ENCODE peak calls at places on chromosomes 13 and 19, in four cellular contexts. H is SK-N-SH, Y is HepG2, I is K562. P is an unnamed sample.

GRCh38 chr19:28718909-28719308 is 494.0 kb downstream of the UQCRFS1 start:
- DNase-seq in H (no peak), Y (no peak), I (no peak), P (no peak)

GRCh38 chr19:48518207-48518606 is 6.6 kb upstream of the LMTK3 start:
- DNase-seq in H (no peak), Y (no peak), I (no peak), P (no peak)

GRCh38 chr13:30968734-30969335 is 36.4 kb downstream of the TEX26 start:
- DNase-seq in H (no peak), Y (no peak), I (no peak), P (no peak)

GRCh38 chr13:37669845-37670244 is 71.3 kb upstream of the POSTN start:
- DNase-seq in H (no peak), Y (no peak), I (no peak), P (no peak)

GRCh38 chr19:1854032-1854541 is 5.8 kb upstream of the REXO1 start:
- DNase-seq in H (no peak), Y (no peak), I (no peak), P (no peak)

GRCh38 chr19:35501684-35502083 is 11.4 kb upstream of the KRTDAP start:
- DNase-seq in H (no peak), Y (no peak), I (no peak), P (no peak)

GRCh38 chr19:57103573-57104277 is 16.1 kb upstream of the USP29 start:
- DNase-seq in H (peak; percentile 79), Y (peak; percentile 47), I (peak; percentile 54), P (peak; percentile 16)

GRCh38 chr13:109945206-109945960 is 159.0 kb upstream of the IRS2 start:
- DNase-seq in H (no peak), Y (no peak), I (no peak), P (no peak)

GRCh38 chr13:113526466-113527220 is 36.1 kb upstream of the DCUN1D2 start:
- DNase-seq in H (no peak), Y (no peak), I (no peak), P (no peak)

GRCh38 chr13:20526664-20527063 is 1.0 kb upstream of the CRYL1 start:
- DNase-seq in H (no peak), Y (peak; percentile 20), I (no peak), P (no peak)

GRCh38 chr19:5186293-5187050 is 154.1 kb downstream of the PTPRS start:
- DNase-seq in H (no peak), Y (no peak), I (no peak), P (no peak)

GRCh38 chr13:110283661-110284516 is 23.1 kb downstream of the COL4A1 start:
- DNase-seq in H (no peak), Y (no peak), I (no peak), P (no peak)

GRCh38 chr19:19087676-19088075 is 23.9 kb downstream of the SLC25A42 start:
- DNase-seq in H (no peak), Y (no peak), I (no peak), P (no peak)

GRCh38 chr19:42246143-42246868 is 3.9 kb upstream of the GSK3A start:
- DNase-seq in H (peak; percentile 74), Y (no peak), I (peak; percentile 48), P (no peak)

GRCh38 chr13:83281666-83282065 is 600.6 kb downstream of the SLITRK1 start:
- DNase-seq in H (no peak), Y (no peak), I (no peak), P (no peak)

GRCh38 chr19:7699422-7700127 is 2.4 kb downstream of the FCER2 start:
- DNase-seq in H (no peak), Y (no peak), I (peak; percentile 80), P (no peak)

GRCh38 chr19:50909240-50910070 is 1.7 kb downstream of the KLK4 start:
- DNase-seq in H (peak; percentile 83), Y (peak; percentile 13), I (peak; percentile 99), P (peak; percentile 85)

GRCh38 chr19:48543121-48543710 is 8.8 kb upstream of the SULT2B1 start:
- DNase-seq in H (no peak), Y (no peak), I (no peak), P (peak; percentile 53)

GRCh38 chr19:8224394-8225145 is 15.4 kb downstream of the CERS4 start:
- DNase-seq in H (no peak), Y (no peak), I (no peak), P (no peak)

GRCh38 chr13:74891610-74892009 is 590.4 kb downstream of the TBC1D4 start:
- DNase-seq in H (no peak), Y (no peak), I (no peak), P (no peak)

GRCh38 chr19:30911491-30911890 is 437.7 kb downstream of the TSHZ3 start:
- DNase-seq in H (no peak), Y (no peak), I (no peak), P (no peak)

GRCh38 chr13:42110410-42111155 is 62.1 kb downstream of the DGKH start:
- DNase-seq in H (peak; percentile 55), Y (peak; percentile 54), I (peak; percentile 25), P (peak; percentile 43)

GRCh38 chr19:18426416-18426767 is 7.2 kb downstream of the SSBP4 start:
- DNase-seq in H (no peak), Y (no peak), I (no peak), P (no peak)

GRCh38 chr13:41017153-41017552 is 2.0 kb downstream of the ELF1 start:
- DNase-seq in H (no peak), Y (no peak), I (no peak), P (no peak)

GRCh38 chr13:87356314-87356713 is 314.9 kb upstream of the SLITRK5 start:
- DNase-seq in H (no peak), Y (no peak), I (no peak), P (no peak)

GRCh38 chr13:114112231-114112825 is 20.1 kb downstream of the RASA3 start:
- DNase-seq in H (peak; percentile 53), Y (no peak), I (no peak), P (no peak)

GRCh38 chr13:66171821-66172220 is 1058.3 kb downstream of the PCDH9 start:
- DNase-seq in H (peak; percentile 10), Y (no peak), I (no peak), P (no peak)

GRCh38 chr13:100508996-100509395 is 79.6 kb downstream of the GGACT start:
- DNase-seq in H (no peak), Y (no peak), I (no peak), P (no peak)

GRCh38 chr13:62846302-62846701 is 1430.7 kb upstream of the PCDH20 start:
- DNase-seq in H (no peak), Y (no peak), I (no peak), P (peak; percentile 0)

DNA sequence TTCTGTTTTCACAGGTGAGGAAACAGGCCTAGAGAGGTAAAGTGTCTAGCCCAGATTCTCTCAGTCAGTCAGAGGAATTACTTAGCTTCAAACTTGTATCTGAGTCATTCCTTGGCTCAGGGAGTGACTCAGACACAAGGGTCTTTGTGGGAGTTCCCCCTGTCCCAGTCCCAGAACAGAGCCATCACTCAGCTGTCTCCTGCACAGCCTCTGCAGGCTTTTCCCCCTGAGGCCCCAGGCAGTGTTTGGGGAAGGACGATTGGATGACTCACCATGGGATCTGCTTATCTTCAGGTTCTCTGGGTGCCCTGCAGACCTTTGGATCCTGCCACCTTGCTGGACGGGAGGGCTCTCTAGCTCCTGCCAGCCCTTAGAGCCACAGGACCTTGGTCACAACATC is 13.2 kb downstream of the ZNF793 start:
- DNase-seq in H (no peak), Y (no peak), I (no peak), P (no peak)
- TF ChIP-seq ELF1 in H (no peak), Y (no peak), I (no peak), P (no peak)

GRCh38 chr13:50127726-50128291 is 112.6 kb downstream of the KCNRG start:
- DNase-seq in H (no peak), Y (no peak), I (no peak), P (no peak)

GRCh38 chr13:50126378-50127016 is 111.3 kb downstream of the KCNRG start:
- DNase-seq in H (no peak), Y (peak; percentile 27), I (no peak), P (no peak)

GRCh38 chr13:50125556-50126377 is 110.5 kb downstream of the KCNRG start:
- DNase-seq in H (peak; percentile 92), Y (peak; percentile 80), I (peak; percentile 74), P (peak; percentile 39)

GRCh38 chr13:50128406-50129048 is 113.3 kb downstream of the KCNRG start:
- DNase-seq in H (no peak), Y (no peak), I (no peak), P (no peak)

DNA sequence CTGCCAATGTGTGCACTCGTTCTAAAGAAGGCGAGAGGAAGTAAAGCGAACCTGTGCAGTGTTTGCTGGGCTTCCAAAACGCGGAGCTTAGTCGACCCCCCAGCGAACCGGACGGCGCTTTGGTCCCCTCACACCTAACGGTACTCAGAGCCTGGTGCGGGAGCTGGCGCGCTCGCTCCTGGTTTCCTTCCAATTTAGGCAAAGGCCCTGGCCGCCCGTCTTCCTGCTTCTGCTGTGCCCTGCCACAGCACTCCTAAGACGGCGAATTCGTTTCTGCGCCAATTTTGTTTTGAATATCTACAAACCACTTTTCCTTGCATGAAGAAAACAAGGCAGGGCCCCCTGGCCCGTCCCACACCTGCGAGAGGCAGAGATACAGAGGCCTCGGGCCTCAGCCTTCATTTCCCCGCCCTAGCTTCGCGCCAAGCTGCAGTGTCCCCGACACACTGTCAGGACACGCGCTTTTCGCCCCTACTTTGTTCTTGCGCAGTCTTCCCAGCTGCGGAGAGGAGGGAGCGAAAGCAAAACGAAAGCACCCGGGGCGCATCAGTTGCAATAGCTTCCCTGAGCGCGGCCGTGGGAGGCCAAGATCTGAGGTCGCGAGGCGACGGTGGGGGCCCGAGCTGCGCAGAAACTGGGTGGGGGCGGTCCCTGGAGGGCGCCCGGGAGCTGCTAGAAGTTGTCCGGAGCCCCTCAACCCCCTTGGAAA is 111.9 kb downstream of the KCNRG start:
- DNase-seq in H (no peak), Y (no peak), I (no peak), P (no peak)
- TF ChIP-seq ELF1 in H (no peak), Y (no peak), I (no peak), P (no peak)

DNA sequence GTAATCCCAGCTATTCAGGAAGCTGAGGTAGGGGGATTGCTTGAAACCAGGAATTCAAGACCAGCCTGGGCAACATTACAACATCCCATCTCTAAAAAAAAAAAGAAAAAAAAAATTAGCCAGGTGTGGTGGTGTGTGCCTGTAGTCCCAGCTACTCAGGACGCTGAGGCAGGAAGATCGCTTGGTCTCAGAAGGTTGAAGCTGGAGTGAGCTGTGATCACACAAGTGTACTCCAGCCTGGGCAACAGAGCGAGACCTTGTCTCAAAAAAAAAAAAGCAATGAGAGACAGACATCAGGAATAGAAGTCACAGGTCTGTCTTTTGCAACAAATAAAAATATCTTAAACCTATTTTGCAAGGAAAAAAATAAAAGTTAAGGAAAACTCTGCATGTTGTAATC is 23.3 kb downstream of the TMEM38A start:
- DNase-seq in H (no peak), Y (no peak), I (no peak), P (no peak)
- TF ChIP-seq ELF1 in H (no peak), Y (no peak), I (no peak), P (no peak)

GRCh38 chr13:25171517-25172302 is at the start of gene AMER2:
- DNase-seq in H (peak; percentile 75), Y (no peak), I (no peak), P (no peak)
- TF ChIP-seq ELF1 in H (no peak), Y (no peak), I (no peak), P (no peak)